ENCODE peak calls at places on chromosomes 12 and 14, in four cellular contexts. One of them, this sample, is unnamed.

GRCh38 chr12:47556631-47557030 is 149.2 kb downstream of the RPAP3 start:
- DNase-seq in CD8-positive, alpha-beta memory T cell: no peak
- DNase-seq in stimulated activated CD8-positive, alpha-beta memory T cell treated with anti-CD3 and anti-CD28 coated beads, Interleukin-12 subunit alpha, Interleukin-12 subunit beta, amount 100 ng/mL, for 4 hours: no peak
- DNase-seq in adrenal gland: no peak
- DNase-seq in this sample: no peak

GRCh38 chr12:6211421-6211869 is 11.2 kb downstream of the CD9 start:
- DNase-seq in stimulated activated CD8-positive, alpha-beta memory T cell treated with anti-CD3 and anti-CD28 coated beads, Interleukin-12 subunit alpha, Interleukin-12 subunit beta, amount 100 ng/mL, for 4 hours: no peak
- DNase-seq in adrenal gland: no peak
- DNase-seq in CD8-positive, alpha-beta memory T cell: no peak
- DNase-seq in this sample: no peak

GRCh38 chr12:115934046-115934445 is 343.4 kb downstream of the MED13L start:
- DNase-seq in CD8-positive, alpha-beta memory T cell: no peak
- DNase-seq in adrenal gland: no peak
- DNase-seq in stimulated activated CD8-positive, alpha-beta memory T cell treated with anti-CD3 and anti-CD28 coated beads, Interleukin-12 subunit alpha, Interleukin-12 subunit beta, amount 100 ng/mL, for 4 hours: no peak
- DNase-seq in this sample: no peak

GRCh38 chr12:47650469-47650868 is 55.4 kb downstream of the RPAP3 start:
- DNase-seq in CD8-positive, alpha-beta memory T cell: no peak
- DNase-seq in adrenal gland: no peak
- DNase-seq in stimulated activated CD8-positive, alpha-beta memory T cell treated with anti-CD3 and anti-CD28 coated beads, Interleukin-12 subunit alpha, Interleukin-12 subunit beta, amount 100 ng/mL, for 4 hours: no peak
- DNase-seq in this sample: peak; percentile 5

GRCh38 chr12:115010324-115010995 is 326.5 kb upstream of the TBX3 start:
- DNase-seq in adrenal gland: no peak
- DNase-seq in CD8-positive, alpha-beta memory T cell: no peak
- DNase-seq in stimulated activated CD8-positive, alpha-beta memory T cell treated with anti-CD3 and anti-CD28 coated beads, Interleukin-12 subunit alpha, Interleukin-12 subunit beta, amount 100 ng/mL, for 4 hours: no peak
- DNase-seq in this sample: no peak

GRCh38 chr12:63811755-63812154 is 32.0 kb downstream of the RXYLT1 start:
- DNase-seq in adrenal gland: no peak
- DNase-seq in CD8-positive, alpha-beta memory T cell: no peak
- DNase-seq in stimulated activated CD8-positive, alpha-beta memory T cell treated with anti-CD3 and anti-CD28 coated beads, Interleukin-12 subunit alpha, Interleukin-12 subunit beta, amount 100 ng/mL, for 4 hours: no peak
- DNase-seq in this sample: no peak

GRCh38 chr12:52735816-52736632 is 32.7 kb upstream of the KRT77 start:
- DNase-seq in stimulated activated CD8-positive, alpha-beta memory T cell treated with anti-CD3 and anti-CD28 coated beads, Interleukin-12 subunit alpha, Interleukin-12 subunit beta, amount 100 ng/mL, for 4 hours: no peak
- DNase-seq in adrenal gland: no peak
- DNase-seq in CD8-positive, alpha-beta memory T cell: no peak
- DNase-seq in this sample: no peak

GRCh38 chr12:112422531-112422930 is 3.8 kb downstream of the PTPN11 start:
- DNase-seq in adrenal gland: no peak
- DNase-seq in stimulated activated CD8-positive, alpha-beta memory T cell treated with anti-CD3 and anti-CD28 coated beads, Interleukin-12 subunit alpha, Interleukin-12 subunit beta, amount 100 ng/mL, for 4 hours: no peak
- DNase-seq in CD8-positive, alpha-beta memory T cell: no peak
- DNase-seq in this sample: no peak

GRCh38 chr14:96592591-96593388 is 90.6 kb downstream of the PAPOLA start:
- DNase-seq in stimulated activated CD8-positive, alpha-beta memory T cell treated with anti-CD3 and anti-CD28 coated beads, Interleukin-12 subunit alpha, Interleukin-12 subunit beta, amount 100 ng/mL, for 4 hours: peak; percentile 34
- DNase-seq in CD8-positive, alpha-beta memory T cell: peak; percentile 53
- DNase-seq in adrenal gland: peak; percentile 39
- DNase-seq in this sample: peak; percentile 44

This sample was measured in RPMI8226.